ENCODE peak calls at places on chromosomes 13 and 19, in seven cellular contexts. N is heart right ventricle; B is osteoblast; F is WERI-Rb-1; Z is left lung; L is CD8-positive, alpha-beta memory T cell; Y is GM23248. Q is an unnamed sample.

GRCh38 chr13:93620366-93620765 is 393.8 kb downstream of the GPC6 start:
- DNase-seq in F (no peak), N (no peak), Y (peak; percentile 63), L (no peak), Z (no peak), B (no peak), Q (no peak)

GRCh38 chr13:99403458-99403971 is 96.3 kb upstream of the GPR183 start:
- DNase-seq in N (no peak), Z (no peak), F (no peak), B (peak; percentile 81), Y (no peak), L (peak; percentile 77), Q (no peak)

GRCh38 chr13:93224545-93224944 is 2.1 kb upstream of the GPC6 start:
- DNase-seq in Y (peak; percentile 6), F (no peak), Z (no peak), B (peak; percentile 87), L (no peak), N (no peak), Q (no peak)

GRCh38 chr19:2479556-2480194 is 3.7 kb downstream of the GADD45B start:
- DNase-seq in Y (peak; percentile 53), F (no peak), B (peak; percentile 78), N (no peak), L (no peak), Z (no peak), Q (no peak)

GRCh38 chr19:38389101-38389925 is 816 bp downstream of the SPRED3 start:
- DNase-seq in B (peak; percentile 100), L (no peak), Z (no peak), N (no peak), F (peak; percentile 36), Y (peak; percentile 91), Q (no peak)

GRCh38 chr13:92967923-92968322 is 258.7 kb upstream of the GPC6 start:
- DNase-seq in L (no peak), B (no peak), N (no peak), Z (no peak), Y (peak; percentile 48), F (peak; percentile 39), Q (no peak)

GRCh38 chr13:25170554-25171107 is 1.5 kb downstream of the AMER2 start:
- DNase-seq in N (no peak), Y (peak; percentile 9), B (no peak), Z (no peak), F (peak; percentile 75), L (no peak), Q (no peak)

GRCh38 chr19:5484398-5485285 is 29.4 kb downstream of the ZNRF4 start:
- DNase-seq in Z (no peak), L (no peak), F (no peak), Y (peak; percentile 34), B (peak; percentile 75), N (no peak), Q (no peak)

GRCh38 chr13:64680739-64681138 is 2549.4 kb downstream of the PCDH9 start:
- DNase-seq in L (no peak), Y (no peak), B (no peak), Z (no peak), F (no peak), N (no peak), Q (no peak)

GRCh38 chr13:24622481-24622880 is 57.7 kb upstream of the ATP12A start:
- DNase-seq in F (no peak), B (no peak), Z (no peak), N (no peak), Y (no peak), L (no peak), Q (no peak)

GRCh38 chr13:113726961-113727411 is 32.0 kb upstream of the TMEM255B start:
- DNase-seq in N (no peak), Z (no peak), F (peak; percentile 50), L (peak; percentile 50), B (no peak), Y (peak; percentile 32), Q (peak; percentile 62)
- H3K27ac ChIP-seq in N (peak overlapping the region; percentile 41), Z (no peak overlapping the region), F (peak overlapping the region; percentile 82), L (peak overlapping the region; percentile 58), B (no peak overlapping the region), Y (no peak overlapping the region), Q (no peak overlapping the region)

DNA sequence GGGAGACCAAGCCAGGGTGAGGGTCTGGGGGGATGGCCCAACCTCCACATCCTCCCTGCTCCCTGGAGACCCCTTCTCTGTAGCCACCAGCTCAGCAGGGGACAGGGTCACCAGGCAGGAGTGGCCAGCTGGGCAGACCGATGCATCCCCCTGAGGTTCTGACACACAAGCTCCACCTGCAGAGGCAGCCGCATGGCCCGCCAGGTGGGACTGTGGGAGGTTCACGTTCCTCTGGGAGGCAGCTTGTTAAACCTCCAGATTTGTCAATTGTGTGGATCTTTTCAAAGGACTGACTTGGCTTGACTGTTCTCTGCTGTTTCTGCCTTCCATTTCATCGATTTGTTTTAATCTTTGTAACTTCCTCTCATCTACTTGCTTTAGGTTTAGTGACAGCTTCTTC is 8.1 kb downstream of the POLRMT start:
- DNase-seq in F (no peak), Y (no peak), L (no peak), N (no peak), Z (no peak), B (no peak), Q (no peak)
- H3K27ac ChIP-seq in F (no peak overlapping the region), Y (no peak overlapping the region), L (no peak overlapping the region), N (no peak overlapping the region), Z (no peak overlapping the region), B (no peak overlapping the region), Q (no peak overlapping the region)

GRCh38 chr13:67518785-67519184 is 288.6 kb upstream of the PCDH9 start:
- DNase-seq in Y (no peak), B (no peak), Z (no peak), N (no peak), F (no peak), L (no peak), Q (no peak)

GRCh38 chr13:67520886-67521285 is 290.8 kb upstream of the PCDH9 start:
- DNase-seq in Z (no peak), B (no peak), Y (no peak), L (no peak), N (no peak), F (no peak), Q (no peak)

DNA sequence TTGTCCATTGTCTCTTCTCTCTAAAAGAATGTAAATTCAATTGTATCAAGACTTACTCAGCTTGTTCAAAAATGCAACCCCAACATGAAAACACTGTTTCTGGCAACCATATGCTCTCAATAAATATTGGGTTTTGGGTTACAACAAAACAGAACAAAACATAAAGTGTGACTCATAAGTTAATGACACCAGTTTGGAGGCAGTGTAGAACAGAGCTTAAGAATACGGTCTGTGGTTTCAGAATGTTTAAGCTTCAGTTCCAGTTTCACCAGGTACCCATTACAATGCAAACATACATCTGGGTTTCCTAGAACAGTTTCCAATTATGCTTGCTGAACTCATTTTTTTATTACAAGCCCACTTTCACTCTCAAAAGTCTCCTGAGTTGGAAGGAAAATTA is 285.8 kb upstream of the PCDH9 start:
- DNase-seq in L (no peak), B (no peak), Y (no peak), Z (no peak), F (no peak), N (no peak), Q (no peak)
- H3K27ac ChIP-seq in L (no peak overlapping the region), B (no peak overlapping the region), Y (no peak overlapping the region), Z (no peak overlapping the region), F (no peak overlapping the region), N (no peak overlapping the region), Q (no peak overlapping the region)

GRCh38 chr13:41117859-41118258 is 14.7 kb downstream of the KBTBD6 start:
- DNase-seq in Y (no peak), F (no peak), L (no peak), B (peak; percentile 14), Z (no peak), N (no peak), Q (no peak)

GRCh38 chr13:41127746-41128145 is 4.9 kb downstream of the KBTBD6 start:
- DNase-seq in F (no peak), N (no peak), Y (no peak), Z (no peak), B (no peak), L (no peak), Q (no peak)

GRCh38 chr13:41122838-41123237 is 9.8 kb downstream of the KBTBD6 start:
- DNase-seq in Y (no peak), F (no peak), L (no peak), Z (no peak), N (no peak), B (no peak), Q (no peak)
- H3K27ac ChIP-seq in Y (no peak overlapping the region), F (no peak overlapping the region), L (no peak overlapping the region), Z (no peak overlapping the region), N (no peak overlapping the region), B (no peak overlapping the region), Q (no peak overlapping the region)

DNA sequence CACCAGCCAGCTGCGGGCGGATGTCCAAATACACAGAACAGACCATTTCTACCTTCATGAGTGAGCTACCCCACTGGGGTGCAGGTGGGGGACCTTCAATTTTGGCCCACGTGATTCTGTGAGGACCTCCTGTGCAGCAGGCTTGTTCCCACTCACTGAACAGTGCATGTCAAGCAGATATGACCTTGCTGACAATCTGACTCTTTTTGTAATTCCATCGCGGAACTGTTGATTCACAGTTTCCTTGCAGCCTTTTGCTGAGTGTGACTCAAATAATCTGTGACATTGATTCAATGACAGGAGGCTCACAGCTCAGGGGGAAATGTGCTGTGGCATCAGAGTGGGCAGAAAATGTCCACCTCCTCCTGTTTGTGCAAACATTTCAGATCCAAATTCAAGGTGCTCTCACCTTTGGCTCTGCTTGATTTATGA is 170.2 kb upstream of the KL start:
- DNase-seq in N (no peak), Y (no peak), F (no peak), B (no peak), Z (no peak), L (no peak), Q (no peak)
- H3K27ac ChIP-seq in N (no peak overlapping the region), Y (no peak overlapping the region), F (no peak overlapping the region), B (no peak overlapping the region), Z (no peak overlapping the region), L (no peak overlapping the region), Q (no peak overlapping the region)

DNA sequence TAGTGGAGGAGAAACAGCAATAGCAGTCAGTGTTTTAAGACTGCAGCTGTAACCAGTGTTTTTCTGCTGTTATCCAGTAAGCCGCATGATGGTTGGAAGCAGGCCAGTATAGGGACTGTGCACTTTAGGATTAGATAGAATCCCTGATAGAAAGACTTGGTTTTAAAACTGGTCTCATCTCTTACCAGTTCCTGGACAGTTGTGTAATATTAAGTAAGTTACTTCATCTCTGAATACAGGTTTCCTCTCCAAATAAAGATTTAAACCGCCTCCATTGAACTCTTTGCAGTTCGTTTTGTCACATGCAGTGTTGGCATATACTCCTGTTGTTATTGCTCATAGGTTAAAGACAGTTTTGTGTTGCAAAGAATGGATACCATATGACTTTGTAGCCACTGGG is 25.6 kb downstream of the URI1 start:
- DNase-seq in L (no peak), B (no peak), Y (peak; percentile 78), Z (no peak), N (no peak), F (no peak), Q (no peak)
- H3K27ac ChIP-seq in L (no peak overlapping the region), B (peak overlapping the region; percentile 9), Y (peak overlapping the region; percentile 46), Z (no peak overlapping the region), N (no peak overlapping the region), F (no peak overlapping the region), Q (no peak overlapping the region)

Q was measured in upper lobe of right lung.